ENCODE peak calls at places on chromosomes 5 and 9, in nine cellular contexts. O is stimulated activated CD8-positive, alpha-beta memory T cell treated with anti-CD3 and anti-CD28 coated beads, Interleukin-12 subunit alpha, Interleukin-12 subunit beta, amount 100 ng/mL, for 1 hour; H is hepatic stellate cell; I is lower leg skin; W is epithelial cell of esophagus; A is RPMI7951; U is GM23248; F is T-helper 1 cell; M is AG20443. Y is an unnamed sample.
A peak's percentile ranks its signal among the peaks of the same experiment; 100 is the strongest.

GRCh38 chr5:124744170-124744911 is 2.1 kb downstream of the ZNF608 start:
- DNase-seq in I (no peak), O (no peak), A (peak; percentile 60), U (peak; percentile 49), H (no peak), M (no peak), W (peak; percentile 38), F (no peak), Y (peak; percentile 60)

GRCh38 chr5:31237159-31237558 is 43.7 kb downstream of the CDH6 start:
- DNase-seq in H (no peak), A (peak; percentile 3), F (no peak), I (no peak), M (peak; percentile 19), W (peak; percentile 41), O (no peak), U (peak; percentile 12), Y (no peak)

GRCh38 chr5:141439411-141440141 is 9.3 kb downstream of the PCDHGA12 start:
- DNase-seq in O (no peak), U (peak; percentile 62), I (no peak), M (no peak), W (no peak), H (no peak), F (no peak), A (peak; percentile 32), Y (no peak)

GRCh38 chr9:93235278-93235960 is 51.5 kb downstream of the WNK2 start:
- DNase-seq in H (no peak), I (no peak), O (no peak), M (no peak), A (no peak), F (no peak), U (no peak), W (no peak), Y (no peak)

GRCh38 chr9:68608763-68609162 is 68.1 kb upstream of the TMEM252 start:
- DNase-seq in M (no peak), I (no peak), H (no peak), W (no peak), O (no peak), A (no peak), U (no peak), F (no peak), Y (no peak)

GRCh38 chr9:4316409-4316808 is 16.5 kb upstream of the GLIS3 start:
- DNase-seq in A (no peak), W (peak; percentile 21), H (no peak), O (no peak), I (no peak), M (no peak), U (no peak), F (no peak), Y (no peak)

GRCh38 chr5:101278011-101278687 is 375.1 kb upstream of the ST8SIA4 start:
- DNase-seq in H (no peak), F (no peak), M (no peak), W (peak; percentile 84), U (peak; percentile 74), A (no peak), I (no peak), O (no peak), Y (no peak)

GRCh38 chr5:66606713-66607112 is 10.5 kb downstream of the MAST4 start:
- DNase-seq in I (no peak), H (no peak), A (no peak), U (no peak), M (no peak), F (no peak), O (no peak), W (no peak), Y (no peak)

GRCh38 chr5:161507591-161507990 is 38.9 kb downstream of the GABRB2 start:
- DNase-seq in U (no peak), I (no peak), F (no peak), A (no peak), H (no peak), O (no peak), W (peak; percentile 1), M (no peak), Y (no peak)

GRCh38 chr5:173333900-173334685 is 5.9 kb upstream of the STC2 start:
- DNase-seq in A (peak; percentile 29), F (no peak), U (peak; percentile 72), M (peak; percentile 57), O (no peak), W (peak; percentile 43), H (peak; percentile 77), I (no peak), Y (peak; percentile 88)

GRCh38 chr9:135141183-135141774 is 53.8 kb downstream of the OLFM1 start:
- DNase-seq in M (no peak), O (no peak), U (no peak), F (no peak), W (no peak), A (no peak), H (no peak), I (no peak), Y (no peak)

GRCh38 chr5:151926186-151926585 is 1.5 kb upstream of the GLRA1 start:
- DNase-seq in I (no peak), O (no peak), M (no peak), W (no peak), H (no peak), A (no peak), F (no peak), U (no peak), Y (no peak)